ENCODE peak calls at places on chromosomes 1 and 21, in ten cellular contexts. E, H, X, A, G, K, J, W, V and M are unnamed samples.

GRCh38 chr1:243939167-243939848 is 89.3 kb upstream of the AKT3 start:
- DNase-seq in V (no peak), E (no peak), G (peak; percentile 33), H (no peak), W (no peak), K (peak; percentile 65), A (no peak), X (no peak), J (no peak), M (no peak)

GRCh38 chr1:187143783-187144182 is 315.0 kb downstream of the PLA2G4A start:
- DNase-seq in G (no peak), V (no peak), J (no peak), X (no peak), E (no peak), W (no peak), H (no peak), K (no peak), A (no peak), M (no peak)

GRCh38 chr1:53176452-53177344 is 19.9 kb upstream of the CPT2 start:
- DNase-seq in V (no peak), A (peak; percentile 26), X (no peak), G (no peak), J (peak; percentile 71), W (peak; percentile 44), K (peak; percentile 59), H (no peak), E (peak; percentile 81), M (peak; percentile 33)

GRCh38 chr1:205285391-205286101 is 36.0 kb downstream of the NUAK2 start:
- DNase-seq in V (no peak), G (no peak), K (no peak), X (no peak), E (no peak), H (no peak), W (no peak), J (no peak), A (peak; percentile 38), M (peak; percentile 54)

GRCh38 chr1:115262886-115263285 is 75.2 kb downstream of the NGF start:
- DNase-seq in W (no peak), K (peak; percentile 21), V (no peak), G (no peak), J (no peak), E (no peak), X (no peak), H (no peak), A (no peak), M (no peak)

GRCh38 chr1:27360159-27361043 is 6.4 kb downstream of the MAP3K6 start:
- DNase-seq in G (peak; percentile 70), K (no peak), J (no peak), E (no peak), A (no peak), V (no peak), W (no peak), H (no peak), X (no peak), M (peak; percentile 52)

GRCh38 chr1:100039571-100039970 is 69.8 kb downstream of the SLC35A3 start:
- DNase-seq in X (no peak), H (no peak), K (no peak), W (no peak), E (no peak), V (no peak), G (no peak), J (no peak), A (no peak), M (no peak)

GRCh38 chr1:205071028-205071409 is 13.2 kb downstream of the TMEM81 start:
- DNase-seq in J (no peak), V (no peak), A (no peak), W (no peak), K (no peak), H (no peak), E (no peak), G (no peak), X (no peak), M (no peak)

GRCh38 chr1:51969038-51969705 is 21.3 kb downstream of the RAB3B start:
- DNase-seq in G (no peak), K (peak; percentile 98), A (no peak), X (peak; percentile 66), E (no peak), H (no peak), W (no peak), J (no peak), V (no peak), M (no peak)

GRCh38 chr21:34889537-34890257 is 159.4 kb downstream of the RUNX1 start:
- DNase-seq in V (peak; percentile 65), K (peak; percentile 77), G (peak; percentile 80), J (peak; percentile 84), H (no peak), W (peak; percentile 68), X (peak; percentile 52), E (peak; percentile 86), A (peak; percentile 70), M (peak; percentile 85)

GRCh38 chr1:68015960-68016359 is 34.5 kb downstream of the DIRAS3 start:
- DNase-seq in H (no peak), K (no peak), J (no peak), A (no peak), X (no peak), V (no peak), E (no peak), G (no peak), W (no peak), M (no peak)

GRCh38 chr1:244665771-244666217 is 12.9 kb downstream of the DESI2 start:
- DNase-seq in E (no peak), J (no peak), V (no peak), G (no peak), K (peak; percentile 45), X (no peak), H (no peak), A (no peak), W (no peak), M (no peak)

GRCh38 chr1:206575165-206575893 is 36.9 kb downstream of the EIF2D start:
- DNase-seq in E (peak; percentile 74), G (no peak), W (no peak), X (no peak), K (peak; percentile 87), V (no peak), H (no peak), A (no peak), J (peak; percentile 70), M (peak; percentile 49)

GRCh38 chr1:206575894-206576737 is 36.1 kb downstream of the EIF2D start:
- DNase-seq in W (no peak), K (no peak), V (no peak), X (no peak), J (no peak), A (no peak), G (no peak), H (no peak), E (no peak), M (no peak)

GRCh38 chr1:206570529-206570928 is 41.7 kb downstream of the EIF2D start:
- DNase-seq in V (no peak), H (no peak), W (no peak), K (no peak), A (no peak), E (no peak), G (no peak), J (no peak), X (no peak), M (no peak)

GRCh38 chr1:206572835-206573771 is 39.2 kb downstream of the EIF2D start:
- DNase-seq in X (no peak), J (no peak), G (no peak), V (no peak), H (no peak), W (no peak), A (no peak), K (no peak), E (no peak), M (no peak)

DNA sequence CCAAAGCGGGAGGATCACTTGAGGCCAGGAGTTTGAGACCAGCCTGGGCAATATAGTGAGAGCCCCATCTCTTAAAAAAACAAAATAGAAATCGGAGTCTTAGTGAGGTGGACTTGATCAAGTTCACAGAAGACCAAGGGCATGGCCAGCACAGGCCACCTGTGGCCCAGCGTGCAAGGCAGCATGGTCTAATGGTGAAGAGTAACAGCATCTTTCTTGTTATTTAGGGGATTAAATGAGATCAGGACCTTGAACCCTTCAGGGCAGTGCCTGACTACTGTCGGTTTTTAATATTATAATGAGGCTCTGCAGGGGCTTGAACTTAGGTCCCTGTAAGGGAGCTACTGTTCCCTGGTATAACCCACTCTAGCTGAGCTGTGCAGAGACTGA is 38.5 kb downstream of the EIF2D start:
- DNase-seq in A (no peak), K (no peak), E (no peak), H (no peak), X (no peak), W (no peak), J (no peak), G (no peak), V (no peak), M (no peak)
- TF ChIP-seq CTCF in A (no peak), K (no peak), E (no peak), H (no peak), X (no peak), W (no peak), J (no peak), G (no peak), V (no peak), M (no peak)

GRCh38 chr1:153973071-153973470 is 4.4 kb downstream of the JTB start:
- DNase-seq in E (no peak), V (no peak), H (no peak), X (no peak), J (no peak), A (no peak), W (no peak), K (no peak), G (no peak), M (no peak)
- TF ChIP-seq POLR2A in E (no peak), V (no peak), H (no peak), X (no peak), J (no peak), A (no peak), W (no peak), K (no peak), G (no peak), M (no peak)

DNA sequence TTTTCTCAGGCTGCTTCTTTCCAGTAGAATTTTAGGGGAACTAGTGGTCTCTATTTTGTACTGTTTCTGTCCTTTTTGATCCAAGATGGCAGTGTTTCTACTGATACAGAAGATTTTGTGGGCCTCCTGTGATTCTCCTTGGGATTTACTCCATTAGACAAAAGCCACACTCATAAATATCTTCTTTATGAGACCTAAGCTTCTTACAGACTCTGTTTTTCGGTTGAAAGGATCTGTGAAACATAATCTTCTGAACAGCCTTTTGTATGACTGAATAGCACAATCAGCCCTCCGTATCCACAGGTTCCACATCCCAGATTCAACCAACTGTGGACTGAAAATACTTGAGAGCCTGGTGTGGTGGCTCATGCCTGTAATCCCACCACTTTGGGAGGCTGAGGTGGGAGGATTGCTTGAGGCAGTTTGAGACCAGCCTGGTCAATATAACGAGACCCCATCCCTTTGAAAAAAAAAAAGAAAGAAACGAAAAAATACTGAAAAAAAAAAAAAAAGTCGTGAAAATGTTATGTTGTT is 10.8 kb upstream of the PSMD4 start:
- DNase-seq in A (no peak), X (no peak), G (no peak), H (no peak), W (no peak), J (no peak), V (no peak), K (no peak), E (no peak), M (no peak)
- H3K27ac ChIP-seq in A (no peak overlapping the region), X (no peak overlapping the region), G (no peak overlapping the region), H (no peak overlapping the region), W (no peak overlapping the region), J (no peak overlapping the region), V (no peak overlapping the region), K (no peak overlapping the region), E (no peak overlapping the region), M (no peak overlapping the region)

DNA sequence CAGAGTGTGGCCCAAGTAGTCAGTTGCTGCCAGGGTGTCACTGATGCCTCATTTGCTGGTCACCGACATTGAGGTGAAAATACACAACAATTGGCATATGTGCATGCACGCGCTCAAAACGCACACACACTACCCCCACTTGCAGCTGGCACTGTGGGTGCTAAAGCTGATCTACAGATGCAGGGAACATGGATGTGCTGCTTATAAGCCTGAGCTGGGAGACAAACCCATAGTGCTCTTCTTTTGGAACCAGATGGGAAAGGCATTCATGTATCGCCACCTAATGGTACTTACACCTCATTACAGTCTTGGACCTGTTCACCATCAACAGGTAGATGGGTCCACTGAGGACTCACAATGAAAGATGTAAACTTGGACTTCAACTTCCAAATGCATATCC is 70.3 kb upstream of the CAMK1G start:
- DNase-seq in H (no peak), V (no peak), W (no peak), K (peak; percentile 46), A (no peak), G (peak; percentile 50), E (no peak), X (peak; percentile 38), J (no peak), M (no peak)
- TF ChIP-seq CTCF in H (peak; percentile 48), V (peak; percentile 13), W (no peak), K (peak; percentile 56), A (no peak), G (no peak), E (no peak), X (peak; percentile 44), J (peak; percentile 45), M (no peak)